ENCODE peak calls at places on chromosomes 11 and 22, in ten cellular contexts. I is left cardiac atrium; P is coronary artery; J is spleen; O is mucosa of descending colon; G is caudate nucleus; H is IMR-90; V is activated T-helper 9 cell treated with anti-CD3 and anti-CD28 coated beads, Interleukin-2, amount 50 U/mL, for 16 hours; L is B cell; N is fibroblast of lung. S is an unnamed sample.

GRCh38 chr11:72534859-72535547 is 100.7 kb upstream of the CLPB start:
- DNase-seq in H (no peak), V (no peak), L (no peak), I (no peak), G (no peak), N (no peak), O (no peak), J (no peak), P (no peak), S (no peak)

GRCh38 chr11:69515271-69516245 is 34.1 kb downstream of the LINC01488 start:
- DNase-seq in V (no peak), P (no peak), J (peak; percentile 36), H (no peak), L (peak; percentile 20), I (peak; percentile 7), G (no peak), O (no peak), N (no peak), S (peak; percentile 14)

GRCh38 chr22:46797355-46797754 is 34.9 kb downstream of the TBC1D22A start:
- DNase-seq in H (peak; percentile 55), O (no peak), G (no peak), P (peak; percentile 70), N (peak; percentile 54), L (no peak), V (no peak), I (no peak), J (peak; percentile 72), S (no peak)

GRCh38 chr11:1107316-1108245 is 32.9 kb downstream of the MUC2 start:
- DNase-seq in J (no peak), G (no peak), P (no peak), O (no peak), N (no peak), I (no peak), V (no peak), L (no peak), H (no peak), S (no peak)

GRCh38 chr11:93585758-93586157 is 42.6 kb upstream of the SMCO4 start:
- DNase-seq in N (peak; percentile 69), G (no peak), I (no peak), J (no peak), L (no peak), V (no peak), P (no peak), O (no peak), H (peak; percentile 73), S (no peak)

GRCh38 chr22:46514592-46515207 is 22.7 kb downstream of the CELSR1 start:
- DNase-seq in N (peak; percentile 23), H (peak; percentile 69), I (no peak), V (no peak), J (no peak), P (no peak), G (no peak), L (no peak), O (no peak), S (peak; percentile 21)

GRCh38 chr11:109037856-109038780 is 373.2 kb downstream of the DDX10 start:
- DNase-seq in I (peak; percentile 21), N (peak; percentile 46), L (no peak), P (no peak), J (no peak), V (no peak), G (peak; percentile 22), O (no peak), H (peak; percentile 61), S (no peak)

GRCh38 chr11:96271777-96272176 is 71.2 kb downstream of the MAML2 start:
- DNase-seq in O (no peak), I (no peak), V (no peak), L (no peak), J (no peak), N (no peak), P (no peak), G (no peak), H (no peak), S (no peak)

GRCh38 chr11:39668640-39669039 is 1790.8 kb downstream of the LRRC4C start:
- DNase-seq in V (no peak), O (no peak), I (no peak), N (no peak), P (no peak), J (no peak), G (no peak), L (no peak), H (no peak), S (no peak)

GRCh38 chr22:39656495-39657490 is 86.2 kb downstream of the CACNA1I start:
- DNase-seq in P (no peak), J (no peak), H (no peak), G (no peak), O (no peak), I (no peak), V (no peak), N (no peak), L (no peak), S (no peak)

GRCh38 chr11:85827768-85828639 is 17.1 kb upstream of the SYTL2 start:
- DNase-seq in P (no peak), H (peak; percentile 91), J (no peak), N (peak; percentile 95), L (no peak), V (no peak), G (no peak), O (no peak), I (no peak), S (no peak)

GRCh38 chr22:44336962-44337657 is 24.4 kb upstream of the SHISAL1 start:
- DNase-seq in P (no peak), J (no peak), N (no peak), H (no peak), G (no peak), O (no peak), V (no peak), L (no peak), I (no peak), S (no peak)

GRCh38 chr22:19750666-19751490 is 9.7 kb upstream of the TBX1 start:
- DNase-seq in I (no peak), G (no peak), J (no peak), L (no peak), P (no peak), N (peak; percentile 13), O (no peak), H (peak; percentile 76), V (no peak), S (no peak)

GRCh38 chr11:127270848-127271247 is 270.3 kb upstream of the KIRREL3 start:
- DNase-seq in G (no peak), H (no peak), L (no peak), I (no peak), J (no peak), P (no peak), N (no peak), V (no peak), O (no peak), S (no peak)

GRCh38 chr22:16783930-16784354 is 41.3 kb downstream of the XKR3 start:
- DNase-seq in L (no peak), J (no peak), I (no peak), O (no peak), H (no peak), P (no peak), G (no peak), V (no peak), N (no peak), S (no peak)

GRCh38 chr11:2748061-2748813 is 48.4 kb upstream of the KCNQ1OT1 start:
- DNase-seq in V (no peak), P (no peak), I (peak; percentile 20), N (no peak), G (no peak), O (no peak), H (no peak), J (peak; percentile 45), L (no peak), S (no peak)

GRCh38 chr11:1869427-1870325 is 16.8 kb downstream of the LSP1 start:
- DNase-seq in N (no peak), P (no peak), G (no peak), J (peak; percentile 84), V (no peak), H (no peak), I (no peak), O (no peak), L (no peak), S (peak; percentile 64)

GRCh38 chr11:86515297-86516094 is 140.8 kb downstream of the CCDC81 start:
- DNase-seq in H (peak; percentile 91), I (no peak), J (no peak), L (no peak), O (no peak), G (peak; percentile 16), N (peak; percentile 74), V (no peak), P (no peak), S (no peak)

GRCh38 chr11:102914238-102915043 is 39.7 kb upstream of the MMP12 start:
- DNase-seq in O (peak; percentile 53), H (peak; percentile 56), L (peak; percentile 8), N (peak; percentile 68), I (no peak), G (no peak), J (no peak), P (no peak), V (no peak), S (no peak)

GRCh38 chr22:17785185-17786184 is 11.2 kb upstream of the BID start:
- DNase-seq in N (peak; percentile 22), O (peak; percentile 89), L (peak; percentile 79), G (no peak), V (peak; percentile 52), P (no peak), I (peak; percentile 59), H (no peak), J (peak; percentile 91), S (peak; percentile 78)

GRCh38 chr11:105732611-105733010 is 122.7 kb downstream of the GRIA4 start:
- DNase-seq in H (peak; percentile 23), J (no peak), V (no peak), L (no peak), G (no peak), P (no peak), N (no peak), O (no peak), I (no peak), S (no peak)

GRCh38 chr11:80487952-80488351 is 1047.1 kb upstream of the TENM4 start:
- DNase-seq in H (no peak), J (no peak), N (no peak), L (no peak), G (no peak), P (no peak), O (no peak), V (no peak), I (no peak), S (no peak)

GRCh38 chr11:22878039-22878438 is 17.8 kb upstream of the CCDC179 start:
- DNase-seq in N (no peak), J (no peak), L (no peak), I (no peak), O (peak; percentile 3), V (no peak), G (no peak), P (no peak), H (no peak), S (no peak)

GRCh38 chr11:10623797-10624761 is 55.6 kb upstream of the LYVE1 start:
- DNase-seq in L (no peak), N (peak; percentile 32), I (peak; percentile 36), J (peak; percentile 77), O (peak; percentile 41), G (no peak), V (no peak), H (peak; percentile 37), P (peak; percentile 85), S (peak; percentile 46)

GRCh38 chr22:49368221-49368975 is 459.3 kb downstream of the BRD1 start:
- DNase-seq in G (no peak), O (no peak), V (no peak), H (no peak), P (peak; percentile 50), L (no peak), N (no peak), I (no peak), J (peak; percentile 54), S (no peak)

GRCh38 chr11:20873054-20873453 is 203.7 kb downstream of the NELL1 start:
- DNase-seq in L (no peak), V (no peak), H (no peak), P (no peak), J (no peak), G (no peak), I (no peak), N (no peak), O (peak; percentile 20), S (no peak)

GRCh38 chr22:17888855-17889254 is 114.6 kb upstream of the BID start:
- DNase-seq in G (no peak), V (no peak), J (no peak), P (no peak), H (peak; percentile 47), N (peak; percentile 42), I (no peak), L (peak; percentile 14), O (no peak), S (no peak)

GRCh38 chr11:109106201-109106906 is 315.6 kb upstream of the C11orf87 start:
- DNase-seq in G (no peak), O (no peak), H (no peak), N (no peak), V (no peak), L (no peak), P (no peak), J (no peak), I (no peak), S (no peak)

S was measured in left ventricle myocardium superior.